ENCODE peak calls at places on chromosomes 13 and 19, in nine cellular contexts. L is activated naive CD4-positive, alpha-beta T cell treated with anti-CD3 and anti-CD28 coated beads, Interleukin-2, amount 10 ng/mL, durations not matched to agents 7 days and 5 days; V is endodermal cell; Y is substantia nigra; M is fibroblast of the conjunctiva; E is heart right ventricle; F is NCI-H1417; I is GM23248; U is head of caudate nucleus. P is an unnamed sample.

GRCh38 chr13:113746671-113747070 is 12.4 kb upstream of the TMEM255B start:
- DNase-seq in L (no peak), V (no peak), Y (no peak), M (no peak), E (no peak), F (no peak), I (no peak), U (no peak), P (no peak)

GRCh38 chr19:39701291-39701690 is 3.0 kb upstream of the LGALS14 start:
- DNase-seq in L (no peak), V (no peak), Y (no peak), M (no peak), E (no peak), F (no peak), I (no peak), U (no peak), P (no peak)

GRCh38 chr13:74443623-74444022 is 309.4 kb upstream of the KLF12 start:
- DNase-seq in L (no peak), V (no peak), Y (no peak), M (peak), E (no peak), F (no peak), I (peak), U (no peak), P (no peak)

GRCh38 chr13:94999871-95000270 is 287.5 kb upstream of the SOX21 start:
- DNase-seq in L (no peak), V (no peak), Y (no peak), M (no peak), E (no peak), F (no peak), I (no peak), U (no peak), P (no peak)

GRCh38 chr19:38057954-38058690 is 151.1 kb downstream of the SIPA1L3 start:
- DNase-seq in L (no peak), V (peak), Y (no peak), M (no peak), E (no peak), F (peak), I (no peak), U (no peak), P (no peak)

GRCh38 chr13:101942038-101942437 is 459.8 kb downstream of the FGF14 start:
- DNase-seq in L (no peak), V (peak), Y (no peak), M (no peak), E (peak), F (peak), I (peak), U (peak), P (peak)

GRCh38 chr13:67643656-67644055 is 413.5 kb upstream of the PCDH9 start:
- DNase-seq in L (no peak), V (peak), Y (no peak), M (no peak), E (no peak), F (no peak), I (no peak), U (no peak), P (no peak)

GRCh38 chr19:55717251-55717650 is 21.0 kb downstream of the NLRP9 start:
- DNase-seq in L (no peak), V (no peak), Y (no peak), M (no peak), E (no peak), F (no peak), I (no peak), U (no peak), P (no peak)

GRCh38 chr19:12825259-12826131 is 8.9 kb downstream of the RTBDN start:
- DNase-seq in L (no peak), V (peak), Y (no peak), M (no peak), E (no peak), F (peak), I (peak), U (no peak), P (no peak)